ENCODE peak calls at places on chromosome 16, in nine cellular contexts. U, X, Y, L, H, M, S, N and V are unnamed samples.

GRCh38 chr16:76800196-76800595 is 390.8 kb upstream of the MON1B start:
- DNase-seq in L (no peak), N (no peak), Y (no peak), X (no peak), S (no peak), M (no peak), H (no peak), U (no peak), V (no peak)

GRCh38 chr16:1959269-1960039 is at the start of gene NDUFB10:
- DNase-seq in Y (peak), M (peak), X (peak), L (peak), N (peak), U (peak), S (peak), H (peak), V (peak)

GRCh38 chr16:21267298-21267697 is 10.8 kb downstream of the CRYM start:
- DNase-seq in S (no peak), L (peak), H (no peak), Y (no peak), N (no peak), X (no peak), M (no peak), U (no peak), V (no peak)

GRCh38 chr16:57374067-57374534 is 1.8 kb downstream of the CX3CL1 start:
- DNase-seq in L (no peak), M (peak), Y (peak), S (peak), H (no peak), U (no peak), X (no peak), N (peak), V (no peak)

GRCh38 chr16:5176505-5176904 is 78.9 kb upstream of the EEF2KMT start:
- DNase-seq in N (no peak), L (no peak), M (no peak), H (no peak), X (no peak), S (no peak), U (no peak), Y (no peak), V (no peak)

GRCh38 chr16:27547851-27548250 is 1.9 kb downstream of the GTF3C1 start:
- DNase-seq in X (no peak), Y (no peak), H (no peak), N (no peak), S (no peak), L (no peak), M (no peak), U (no peak), V (no peak)

GRCh38 chr16:87822571-87822970 is 46.7 kb downstream of the SLC7A5 start:
- DNase-seq in X (no peak), M (peak), S (no peak), Y (no peak), U (no peak), H (no peak), N (no peak), L (no peak), V (no peak)

GRCh38 chr16:2121853-2122252 is 13.8 kb downstream of the PKD1 start:
- DNase-seq in M (peak), X (peak), S (no peak), N (peak), L (no peak), H (no peak), U (peak), Y (no peak), V (no peak)

GRCh38 chr16:53692146-53692545 is 11.5 kb downstream of the RPGRIP1L start:
- DNase-seq in S (no peak), N (no peak), U (no peak), L (no peak), X (no peak), H (no peak), Y (peak), M (no peak), V (no peak)

GRCh38 chr16:67526149-67526732 is 2.4 kb upstream of the RIPOR1 start:
- DNase-seq in X (no peak), L (no peak), H (no peak), N (no peak), S (peak), Y (peak), M (peak), U (no peak), V (no peak)

GRCh38 chr16:5071681-5072333 is at the start of gene ALG1:
- DNase-seq in N (peak), S (peak), L (peak), U (peak), M (peak), Y (peak), X (peak), H (peak), V (peak)

GRCh38 chr16:69166946-69167930 is 19.7 kb upstream of the SNTB2 start:
- DNase-seq in S (peak), N (no peak), M (peak), Y (peak), H (no peak), X (no peak), L (no peak), U (no peak), V (no peak)

GRCh38 chr16:27960619-27961295 is 102.8 kb downstream of the GSG1L start:
- DNase-seq in S (no peak), X (no peak), L (no peak), U (no peak), Y (no peak), M (peak), N (no peak), H (no peak), V (no peak)

GRCh38 chr16:19114359-19115147 is 789 bp downstream of the ITPRIPL2 start:
- DNase-seq in N (peak), Y (peak), H (peak), L (peak), X (no peak), M (peak), S (peak), U (peak), V (no peak)

GRCh38 chr16:13099822-13100221 is 198.4 kb downstream of the SHISA9 start:
- DNase-seq in H (no peak), N (no peak), S (no peak), M (no peak), X (no peak), L (no peak), Y (no peak), U (no peak), V (no peak)

GRCh38 chr16:83713597-83713996 is 94.2 kb upstream of the HSBP1 start:
- DNase-seq in M (no peak), H (no peak), Y (no peak), N (no peak), X (no peak), L (no peak), U (no peak), S (no peak), V (no peak)

GRCh38 chr16:3841729-3842508 is 38.6 kb downstream of the CREBBP start:
- DNase-seq in H (no peak), M (no peak), N (no peak), X (no peak), L (no peak), Y (no peak), U (no peak), S (no peak), V (no peak)

GRCh38 chr16:9447699-9448098 is 356.3 kb downstream of the HAPSTR1 start:
- DNase-seq in M (no peak), Y (no peak), N (no peak), S (no peak), X (no peak), L (no peak), U (no peak), H (no peak), V (no peak)

GRCh38 chr16:83329466-83329865 is 478.3 kb upstream of the HSBP1 start:
- DNase-seq in U (no peak), H (no peak), N (no peak), L (no peak), X (no peak), M (no peak), Y (no peak), S (no peak), V (no peak)

GRCh38 chr16:50153648-50154368 is 702 bp downstream of the TENT4B start:
- DNase-seq in M (peak), U (peak), H (peak), N (no peak), X (peak), L (peak), S (no peak), Y (peak), V (no peak)

GRCh38 chr16:75238132-75238852 is 13.1 kb downstream of the BCAR1 start:
- DNase-seq in Y (peak), N (peak), M (peak), S (peak), U (peak), H (no peak), L (peak), X (peak), V (peak)

GRCh38 chr16:87297918-87298631 is 19.1 kb downstream of the C16orf95 start:
- DNase-seq in N (no peak), Y (peak), M (peak), H (no peak), U (no peak), S (peak), L (no peak), X (peak), V (no peak)

GRCh38 chr16:81997738-81998137 is 13.5 kb downstream of the SDR42E1 start:
- DNase-seq in Y (peak), L (no peak), U (no peak), N (no peak), X (no peak), S (peak), H (peak), M (no peak), V (peak)

GRCh38 chr16:57677622-57678369 is 9.7 kb downstream of the ADGRG3 start:
- DNase-seq in S (no peak), N (no peak), H (no peak), Y (no peak), L (no peak), X (no peak), M (peak), U (no peak), V (no peak)

GRCh38 chr16:81014672-81015071 is 7.7 kb downstream of the CENPN start:
- DNase-seq in U (no peak), N (no peak), Y (no peak), H (no peak), S (no peak), X (no peak), L (no peak), M (no peak), V (no peak)

GRCh38 chr16:54135361-54136275 is 151.0 kb downstream of the IRX3 start:
- DNase-seq in X (no peak), U (no peak), H (no peak), N (no peak), M (peak), Y (peak), S (peak), L (no peak), V (peak)

GRCh38 chr16:55655709-55656694 is at the start of gene SLC6A2:
- DNase-seq in L (no peak), X (no peak), S (no peak), M (no peak), U (peak), H (no peak), N (no peak), Y (no peak), V (no peak)

GRCh38 chr16:56972403-56972802 is 10.7 kb downstream of the CETP start:
- DNase-seq in U (no peak), H (no peak), X (no peak), M (no peak), L (no peak), Y (no peak), N (no peak), S (no peak), V (no peak)

GRCh38 chr16:70529051-70529777 is 5.6 kb downstream of the SF3B3 start:
- DNase-seq in M (peak), L (no peak), N (no peak), X (no peak), Y (peak), H (peak), S (peak), U (no peak), V (peak)

GRCh38 chr16:2150418-2151187 is 2.2 kb downstream of the RAB26 start:
- DNase-seq in N (no peak), X (peak), L (peak), S (peak), Y (no peak), M (peak), H (peak), U (no peak), V (no peak)

DNA sequence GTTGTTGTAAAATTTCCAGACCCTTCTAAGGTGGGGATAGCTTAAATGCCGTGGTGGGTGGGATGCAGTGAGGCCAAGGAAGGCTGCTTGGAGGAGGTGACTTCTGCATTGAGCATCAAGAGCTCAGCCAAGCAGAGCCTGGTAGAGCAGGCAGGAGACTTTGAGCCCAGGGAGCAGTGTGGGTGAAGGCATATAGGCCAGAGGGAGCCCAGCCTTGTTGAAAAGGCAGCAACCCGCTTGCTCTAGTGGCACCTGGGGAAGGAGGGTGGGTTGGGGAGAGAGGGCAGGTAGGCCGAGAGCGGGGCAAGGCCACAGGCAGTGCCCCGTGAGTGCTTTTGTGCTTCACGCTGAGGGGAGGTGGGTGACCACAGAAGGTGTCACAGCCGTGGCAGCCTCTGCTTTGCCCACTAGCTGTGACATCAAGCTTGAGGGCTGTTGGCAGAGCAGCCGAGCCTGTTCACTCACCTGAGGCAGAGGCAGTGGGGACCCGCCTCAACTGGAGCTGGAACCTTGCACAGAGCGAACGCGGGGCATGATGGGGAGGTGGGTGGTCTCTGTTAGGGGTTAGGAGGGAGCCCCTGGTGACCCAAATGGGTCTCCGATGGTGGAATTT is 56.1 kb downstream of the IRF8 start:
- DNase-seq in S (no peak), N (no peak), H (no peak), X (no peak), L (no peak), M (no peak), Y (no peak), U (no peak), V (no peak)
- TF ChIP-seq CTCF in S (no peak), N (no peak), H (no peak), X (no peak), L (no peak), M (no peak), Y (no peak), U (no peak), V (no peak)

GRCh38 chr16:89491238-89491869 is 993 bp upstream of the ANKRD11 start:
- DNase-seq in N (no peak), M (peak), S (no peak), Y (peak), H (no peak), U (no peak), L (no peak), X (no peak), V (no peak)
- TF ChIP-seq CTCF in N (no peak), M (peak), S (no peak), Y (peak), H (peak), U (peak), L (no peak), X (no peak), V (no peak)

DNA sequence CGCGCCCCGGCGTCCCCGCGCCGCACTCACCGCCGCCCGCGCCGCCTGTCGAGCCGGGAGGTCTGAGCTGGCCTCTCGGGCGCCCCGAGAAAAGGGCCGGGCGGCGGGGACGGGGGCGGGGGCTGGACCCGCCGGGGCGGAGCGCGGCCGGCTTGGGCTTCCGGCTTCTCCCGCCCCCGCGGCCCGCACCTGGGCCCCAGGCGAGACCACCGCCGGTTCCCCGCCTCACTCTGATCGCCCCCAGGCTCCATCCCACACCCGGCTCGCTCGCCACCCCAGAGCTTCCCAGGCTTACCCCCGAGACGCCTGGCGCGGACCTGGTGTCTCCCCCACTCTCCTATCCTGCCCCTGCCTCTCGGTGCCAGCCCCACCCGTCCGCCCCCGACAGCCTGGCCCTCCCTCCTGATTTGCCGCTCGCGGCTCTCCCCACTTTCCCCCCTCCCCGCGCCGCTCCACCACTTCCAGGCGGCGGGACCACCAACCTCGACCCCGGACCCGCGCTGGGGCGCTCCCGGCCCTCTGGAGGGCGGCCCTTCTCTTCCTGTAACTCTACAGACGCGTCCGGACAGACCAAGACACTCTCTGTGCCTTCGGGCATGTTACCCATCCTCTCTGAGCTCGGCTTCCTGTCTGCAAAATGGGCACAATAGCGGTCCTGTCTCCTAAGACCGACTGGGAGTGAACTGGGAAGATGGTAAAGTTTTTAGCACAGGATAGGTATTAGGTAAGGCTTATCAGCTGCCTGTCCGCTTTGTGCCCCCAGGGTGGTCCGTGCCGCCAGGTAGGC is at the start of gene LITAF:
- DNase-seq in Y (peak), X (peak), L (peak), H (peak), N (peak), S (peak), U (peak), M (peak), V (peak)
- TF ChIP-seq CTCF in Y (no peak), X (no peak), L (no peak), H (no peak), N (no peak), S (peak), U (no peak), M (no peak), V (peak)

DNA sequence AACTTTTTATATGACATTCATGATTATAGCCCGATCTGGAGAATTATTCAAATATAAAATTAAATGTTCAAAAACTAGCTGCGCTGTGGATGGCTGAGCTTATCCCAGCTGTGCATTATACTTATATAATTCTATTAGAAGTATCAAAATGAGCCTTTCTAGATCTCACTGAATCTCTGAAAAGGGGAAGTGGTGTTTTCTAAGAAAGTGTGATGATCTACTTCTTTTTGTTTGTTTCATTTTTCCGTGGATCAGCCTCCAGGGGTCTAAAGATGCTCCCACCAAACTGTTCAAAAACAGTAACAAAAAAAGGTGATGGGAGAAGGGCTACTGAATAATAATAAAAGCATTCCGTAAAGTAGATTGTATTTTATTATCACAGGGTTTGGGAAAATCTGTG is 411.3 kb upstream of the PSMD7 start:
- DNase-seq in N (no peak), X (no peak), Y (no peak), S (no peak), H (no peak), M (no peak), U (no peak), L (no peak), V (no peak)
- TF ChIP-seq CTCF in N (no peak), X (no peak), Y (no peak), S (no peak), H (no peak), M (no peak), U (no peak), L (no peak), V (no peak)

DNA sequence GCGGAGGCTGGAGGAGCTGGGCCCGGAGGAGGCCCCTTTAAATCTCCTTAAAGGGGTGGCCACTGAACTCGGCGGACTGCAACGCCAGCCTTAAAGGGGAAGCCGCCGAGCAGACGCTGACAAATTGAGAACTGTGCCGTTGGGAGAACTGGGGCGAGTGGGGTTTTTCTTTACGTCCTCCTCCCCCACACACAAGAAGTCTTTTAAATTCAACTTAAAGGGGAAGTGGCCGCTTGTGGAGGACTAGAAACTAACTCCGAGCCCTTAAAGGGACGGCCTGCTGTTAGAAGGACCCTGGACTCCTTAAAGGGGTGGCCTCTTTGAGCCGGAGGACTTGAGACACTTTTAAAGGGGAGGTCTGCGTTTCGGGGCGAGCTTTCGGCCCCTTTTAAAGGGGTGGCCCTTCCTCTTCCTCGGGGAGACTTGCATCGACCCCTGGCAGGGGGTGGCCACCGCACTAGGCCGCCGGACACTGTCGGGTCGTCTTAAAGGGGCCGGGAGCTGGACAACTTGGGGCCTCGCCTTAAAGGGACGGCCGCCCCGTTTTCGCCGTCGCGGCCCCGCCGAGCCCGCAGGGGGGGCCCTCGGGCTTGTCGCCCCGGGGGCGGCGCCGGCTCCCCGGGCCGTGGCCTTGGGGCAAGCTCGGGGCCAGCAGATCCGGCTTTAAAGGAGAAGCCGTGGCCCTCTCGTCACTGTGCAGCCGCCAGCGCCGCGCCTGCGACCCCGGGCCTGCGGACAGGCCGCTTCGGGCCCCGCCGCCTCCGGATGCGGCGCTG is 688 bp downstream of the FBRS start:
- DNase-seq in Y (peak), X (peak), S (peak), N (peak), H (peak), U (peak), L (peak), M (peak), V (peak)
- TF ChIP-seq CTCF in Y (no peak), X (no peak), S (peak), N (peak), H (peak), U (no peak), L (no peak), M (no peak), V (no peak)

DNA sequence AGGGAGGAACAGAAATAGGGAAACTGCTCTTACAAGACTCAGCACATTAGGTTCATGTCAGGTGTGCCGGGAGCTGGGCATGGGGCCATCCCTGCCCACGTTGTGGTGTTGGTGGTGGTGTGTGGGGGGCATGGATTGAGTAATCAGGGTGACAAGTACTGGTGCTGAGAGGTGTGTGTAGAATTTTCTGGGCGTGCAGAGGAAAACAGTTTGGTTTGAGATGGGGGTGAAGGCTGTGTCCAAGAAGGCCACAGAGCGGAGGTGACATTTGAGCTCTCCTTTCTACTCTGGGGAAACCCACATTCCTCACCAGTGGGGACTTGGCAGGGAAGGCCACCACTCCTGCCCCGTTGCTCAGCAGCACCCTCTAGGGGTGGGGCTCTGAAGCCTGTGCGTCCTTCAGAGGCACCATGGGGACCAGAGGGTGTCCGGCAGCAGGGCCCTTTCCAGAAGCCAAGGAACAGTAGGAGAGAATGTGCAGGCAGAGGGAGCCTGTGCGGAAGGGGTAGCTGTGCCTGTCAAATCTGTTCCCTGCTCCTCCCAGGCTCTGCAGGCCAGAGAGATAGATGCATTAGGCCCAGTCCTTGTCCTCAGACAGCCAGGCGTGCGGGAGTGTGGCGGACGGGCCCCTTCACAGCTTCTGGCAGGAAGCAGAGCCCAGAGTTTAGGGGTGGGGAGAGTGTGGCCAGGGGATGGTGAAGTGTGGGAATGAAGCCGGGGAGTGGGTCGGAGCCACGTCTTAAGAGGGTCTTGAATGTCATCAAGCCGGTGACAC is 48.7 kb upstream of the GSE1 start:
- DNase-seq in X (no peak), U (peak), Y (no peak), S (no peak), L (no peak), M (peak), N (no peak), H (peak), V (no peak)
- TF ChIP-seq CTCF in X (no peak), U (peak), Y (peak), S (peak), L (peak), M (peak), N (no peak), H (peak), V (peak)